ENCODE peak calls at places on chromosome 17, in four cellular contexts. A is T-cell; Z is stimulated activated CD4-positive, alpha-beta T cell treated with anti-CD3 and anti-CD28 coated beads, Interleukin-1b, Interleukin-23, amount 100 ng/mL, for 24 hours; X is smooth muscle cell of the brain vasculature. K is an unnamed sample.

GRCh38 chr17:76197911-76198310 is 42.4 kb downstream of the RNF157 start:
- DNase-seq in A (no peak), Z (no peak), X (no peak), K (no peak)

GRCh38 chr17:15341385-15341849 is at the start of gene TEKT3:
- DNase-seq in A (no peak), Z (no peak), X (peak; percentile 28), K (peak; percentile 91)

GRCh38 chr17:18920911-18921441 is 31.0 kb upstream of the SLC5A10 start:
- DNase-seq in A (no peak), Z (no peak), X (no peak), K (peak; percentile 8)

GRCh38 chr17:67378444-67379250 is 1.6 kb downstream of the PITPNC1 start:
- DNase-seq in A (peak; percentile 79), Z (peak; percentile 62), X (no peak), K (peak; percentile 90)

GRCh38 chr17:5843366-5844026 is 226.7 kb upstream of the WSCD1 start:
- DNase-seq in A (no peak), Z (no peak), X (no peak), K (no peak)

GRCh38 chr17:19978803-19979202 is 1.2 kb upstream of the AKAP10 start:
- DNase-seq in A (no peak), Z (no peak), X (no peak), K (no peak)

GRCh38 chr17:79621151-79621940 is 10.5 kb upstream of the RBFOX3 start:
- DNase-seq in A (no peak), Z (no peak), X (no peak), K (no peak)

GRCh38 chr17:72134560-72135399 is 14.0 kb downstream of the SOX9 start:
- DNase-seq in A (no peak), Z (no peak), X (no peak), K (no peak)

GRCh38 chr17:38616361-38616760 is 10.6 kb upstream of the SRCIN1 start:
- DNase-seq in A (no peak), Z (no peak), X (no peak), K (no peak)

GRCh38 chr17:9218911-9219310 is 197.6 kb downstream of the NTN1 start:
- DNase-seq in A (no peak), Z (no peak), X (no peak), K (no peak)

GRCh38 chr17:27975146-27976011 is 67.1 kb upstream of the NLK start:
- DNase-seq in A (no peak), Z (no peak), X (no peak), K (peak; percentile 34)

GRCh38 chr17:44222112-44222869 is 2.8 kb upstream of the UBTF start:
- DNase-seq in A (no peak), Z (no peak), X (no peak), K (peak; percentile 74)

K was measured in Daoy.